ENCODE peak calls at places on chromosomes 4 and X, in four cellular contexts. P is retinal pigment epithelial cell, A is left lung, C is uterus. I is an unnamed sample.

GRCh38 chr4:54942735-54943134 is 182.7 kb downstream of the KDR start:
- DNase-seq in A (no peak), C (no peak), P (no peak), I (no peak)

GRCh38 chr4:26568446-26568994 is 15.4 kb upstream of the TBC1D19 start:
- DNase-seq in P (peak; percentile 68), A (no peak), C (no peak), I (peak; percentile 85)

GRCh38 chr4:2040391-2041233 is 18.5 kb upstream of the NAT8L start:
- DNase-seq in C (no peak), P (no peak), A (peak; percentile 81), I (no peak)

GRCh38 chrX:120260369-120260768 is 9.8 kb downstream of the ZBTB33 start:
- DNase-seq in A (no peak), C (no peak), P (no peak), I (no peak)

GRCh38 chrX:41475611-41476241 is 28.6 kb downstream of the NYX start:
- DNase-seq in P (no peak), A (no peak), C (no peak), I (no peak)

GRCh38 chr4:11904117-11904535 is 475.4 kb upstream of the HS3ST1 start:
- DNase-seq in P (peak; percentile 91), A (peak; percentile 22), C (peak; percentile 47), I (no peak)

GRCh38 chr4:83329521-83330105 is 5.0 kb downstream of the HPSE start:
- DNase-seq in A (no peak), P (no peak), C (no peak), I (no peak)

GRCh38 chr4:47798165-47798564 is 39.7 kb downstream of the CORIN start:
- DNase-seq in C (no peak), P (no peak), A (no peak), I (no peak)

GRCh38 chr4:2572076-2572475 is 35.6 kb downstream of the FAM193A start:
- DNase-seq in A (no peak), C (no peak), P (no peak), I (no peak)

GRCh38 chr4:186807131-186807530 is 83.5 kb upstream of the FAT1 start:
- DNase-seq in A (no peak), P (no peak), C (no peak), I (no peak)

GRCh38 chrX:134006484-134007161 is 21.2 kb upstream of the GPC3 start:
- DNase-seq in P (no peak), C (no peak), A (no peak), I (no peak)

GRCh38 chr4:90061881-90062280 is 65.3 kb upstream of the CCSER1 start:
- DNase-seq in C (no peak), A (no peak), P (no peak), I (no peak)

GRCh38 chr4:1571986-1572385 is 112.1 kb downstream of the FAM53A start:
- DNase-seq in A (peak; percentile 54), P (no peak), C (no peak), I (no peak)

GRCh38 chrX:1249101-1249887 is 19.3 kb upstream of the CSF2RA start:
- DNase-seq in A (peak; percentile 86), P (no peak), C (peak; percentile 15), I (no peak)

GRCh38 chr4:40395908-40396806 is 61.0 kb downstream of the CHRNA9 start:
- DNase-seq in A (no peak), P (peak; percentile 29), C (peak; percentile 61), I (peak; percentile 89)

GRCh38 chr4:23717528-23718248 is 172.2 kb downstream of the PPARGC1A start:
- DNase-seq in A (no peak), C (no peak), P (peak; percentile 17), I (no peak)

GRCh38 chr4:80136238-80136637 is 61.1 kb upstream of the PRDM8 start:
- DNase-seq in A (no peak), P (no peak), C (no peak), I (no peak)

GRCh38 chrX:142186103-142186502 is 19.0 kb downstream of the MAGEC2 start:
- DNase-seq in P (no peak), C (no peak), A (no peak), I (no peak)

DNA sequence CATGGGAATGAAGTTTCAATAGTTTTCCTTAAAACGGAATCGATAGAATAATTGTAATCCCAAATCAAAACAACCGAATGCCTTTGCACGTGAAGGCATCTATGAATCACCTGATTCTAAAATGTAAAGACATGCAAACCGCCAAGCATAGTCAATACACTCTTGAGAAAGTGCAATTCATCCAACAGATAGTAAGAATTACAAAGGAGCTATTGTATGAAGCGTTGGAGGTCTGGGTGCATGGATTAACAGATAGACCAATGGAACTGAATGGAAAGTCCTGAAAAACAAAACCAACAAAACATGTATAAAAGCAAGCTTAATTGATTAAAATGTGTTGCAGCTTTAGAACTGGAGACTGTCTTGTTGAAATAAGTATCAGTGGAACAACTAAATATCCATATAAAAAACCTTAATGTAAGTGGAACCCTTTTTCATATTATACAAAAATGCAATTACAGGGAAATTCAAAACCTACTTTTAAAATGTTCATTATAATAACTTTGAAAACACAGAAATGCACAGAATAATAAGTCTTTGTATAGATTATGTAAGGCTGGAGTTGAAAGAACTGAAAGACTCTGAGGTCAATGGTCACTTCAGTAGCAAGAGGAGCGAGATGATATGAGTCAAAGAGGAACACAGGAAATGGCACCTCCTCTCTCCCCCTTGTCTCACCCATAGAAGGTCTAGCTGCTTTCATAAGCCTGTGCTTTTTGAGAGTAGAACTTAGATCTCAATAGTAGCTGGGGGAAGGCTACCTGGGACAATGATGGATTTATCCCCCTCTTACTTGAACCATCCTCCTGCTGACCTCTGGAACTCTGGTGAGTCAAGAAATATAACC is 20.1 kb downstream of the MAGEC2 start:
- DNase-seq in A (no peak), C (no peak), P (no peak), I (no peak)
- H3K4me3 ChIP-seq in A (no peak overlapping the region), C (no peak overlapping the region), P (no peak overlapping the region), I (no peak overlapping the region)

DNA sequence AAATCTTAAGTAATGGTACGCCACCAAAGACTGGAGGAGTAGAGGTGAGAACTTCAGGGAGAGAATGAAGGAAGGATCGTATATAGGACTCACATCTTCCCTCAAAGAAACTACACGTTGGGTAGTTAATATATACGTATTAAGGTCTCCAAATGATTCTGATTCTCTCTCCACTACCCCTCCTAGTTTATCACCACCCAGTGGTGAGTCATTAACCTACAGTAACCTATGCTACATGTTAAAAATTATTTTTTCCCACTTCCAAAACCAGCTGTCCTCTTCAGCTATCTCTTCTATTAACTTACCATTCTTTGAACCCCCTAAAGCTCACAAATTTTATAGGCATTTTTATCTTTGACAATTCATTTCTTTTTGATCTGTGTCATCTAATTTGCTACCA is 69.7 kb downstream of the RPS6KA6 start:
- DNase-seq in A (no peak), C (no peak), P (no peak), I (no peak)
- TF ChIP-seq CTCF in A (no peak), C (no peak), P (no peak), I (no peak)

GRCh38 chr4:150578745-150579470 is 3.0 kb upstream of the MAB21L2 start:
- DNase-seq in C (no peak), P (no peak), A (no peak), I (no peak)
- H3K4me3 ChIP-seq in C (no peak overlapping the region), P (peak overlapping the region; percentile 89), A (no peak overlapping the region), I (peak overlapping the region; percentile 9)

GRCh38 chr4:173288698-173289350 is 45.3 kb downstream of the HMGB2 start:
- DNase-seq in C (no peak), A (no peak), P (no peak), I (no peak)
- TF ChIP-seq CTCF in C (no peak), A (no peak), P (no peak), I (no peak)

DNA sequence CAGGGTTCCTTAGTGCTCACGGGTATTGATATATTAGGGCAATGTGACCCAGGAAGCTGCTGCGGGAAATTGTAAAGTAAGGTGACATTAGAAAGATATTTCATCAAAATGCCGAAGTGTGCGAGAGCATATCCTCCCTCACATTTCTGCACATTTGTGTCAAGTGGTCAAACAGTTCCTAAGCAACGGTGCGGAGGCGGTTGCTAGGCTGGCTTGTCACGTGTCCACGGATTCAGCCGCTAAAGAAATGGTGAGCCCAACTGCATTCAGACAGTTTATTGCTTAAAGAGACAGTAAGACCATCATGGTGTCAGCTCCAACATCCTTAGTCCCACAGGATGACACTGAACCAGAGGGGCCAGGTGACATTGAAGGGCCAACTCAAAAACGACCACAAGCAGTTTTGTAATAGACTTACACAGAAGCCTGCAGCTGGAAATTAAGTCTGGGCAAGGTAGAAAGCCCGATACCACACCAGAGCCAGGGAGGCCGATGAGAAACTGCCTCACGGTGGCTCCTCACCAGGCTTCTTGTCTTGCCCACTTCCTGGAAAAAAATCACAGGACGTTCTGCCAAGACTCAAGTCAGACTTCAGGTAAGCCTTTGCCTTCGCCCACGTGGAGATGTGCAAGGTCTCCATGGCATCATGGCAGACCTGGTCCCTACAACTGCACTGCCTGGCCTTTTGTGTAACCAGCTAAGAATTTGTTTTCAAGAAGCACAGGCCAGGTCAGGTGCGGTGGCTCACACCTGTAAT is 50.4 kb downstream of the USP11 start:
- DNase-seq in C (peak; percentile 74), P (no peak), A (no peak), I (no peak)
- H3K4me3 ChIP-seq in C (no peak overlapping the region), P (no peak overlapping the region), A (no peak overlapping the region), I (no peak overlapping the region)

I was measured in kidney epithelial cell.